ENCODE peak calls at places on chromosome 2, in five cellular contexts. B is NCI-H2171 treated with DMSO at 0.1 percent for 48 hours; J is stimulated activated CD8-positive, alpha-beta memory T cell treated with anti-CD3 and anti-CD28 coated beads, Interleukin-7, amount 100 ng/mL, for 24 hours; H is RPMI7951; N is NCI-H446 treated with DMSO at 0.1 percent for 48 hours. Z is an unnamed sample.

GRCh38 chr2:149039213-149039724 is 770 bp downstream of the LYPD6B start:
- DNase-seq in B (no peak), J (no peak), H (no peak), N (no peak), Z (no peak)

GRCh38 chr2:241112592-241112991 is 10.5 kb upstream of the MTERF4 start:
- DNase-seq in B (no peak), J (no peak), H (no peak), N (no peak), Z (no peak)

GRCh38 chr2:216804357-216805350 is 55.2 kb downstream of the TNP1 start:
- DNase-seq in B (no peak), J (no peak), H (no peak), N (no peak), Z (no peak)

GRCh38 chr2:127640082-127641072 is 5.6 kb upstream of the GPR17 start:
- DNase-seq in B (peak; percentile 61), J (no peak), H (no peak), N (no peak), Z (no peak)

GRCh38 chr2:241729868-241730267 is 4.6 kb upstream of the D2HGDH start:
- DNase-seq in B (no peak), J (no peak), H (no peak), N (no peak), Z (no peak)

GRCh38 chr2:218975060-218975777 is 9.8 kb downstream of the FEV start:
- DNase-seq in B (no peak), J (no peak), H (no peak), N (no peak), Z (no peak)

GRCh38 chr2:127106998-127107621 is at the start of gene BIN1:
- DNase-seq in B (peak; percentile 75), J (peak; percentile 39), H (peak; percentile 94), N (no peak), Z (peak; percentile 63)

GRCh38 chr2:47301277-47301618 is 101.7 kb upstream of the MSH2 start:
- DNase-seq in B (no peak), J (no peak), H (no peak), N (no peak), Z (no peak)

Z was measured in NCI-H2029.